ENCODE peak calls at places on chromosomes 6 and 20, in six cellular contexts. E is AG09309, G is foreskin fibroblast, S is tibial nerve, B is dorsolateral prefrontal cortex, W is choroid plexus epithelial cell. U is an unnamed sample.

GRCh38 chr6:81937296-81937937 is 184.9 kb upstream of the TENT5A start:
- DNase-seq in G (peak), B (no peak), W (peak), S (no peak), E (no peak), U (no peak)

GRCh38 chr6:167706313-167707109 is 120.2 kb upstream of the AFDN start:
- DNase-seq in B (no peak), G (no peak), W (no peak), E (no peak), S (no peak), U (no peak)

GRCh38 chr20:14219801-14220461 is 117.5 kb downstream of the FLRT3 start:
- DNase-seq in B (no peak), G (no peak), S (no peak), W (no peak), E (no peak), U (no peak)

GRCh38 chr20:34111057-34111711 is 859 bp downstream of the EIF2S2 start:
- DNase-seq in S (no peak), E (peak), B (no peak), G (peak), W (peak), U (no peak)

GRCh38 chr6:106102034-106102433 is 15.9 kb downstream of the PRDM1 start:
- DNase-seq in W (no peak), B (no peak), G (no peak), S (no peak), E (no peak), U (no peak)

GRCh38 chr6:2984738-2985381 is 13.5 kb upstream of the SERPINB6 start:
- DNase-seq in G (no peak), W (no peak), B (no peak), E (no peak), S (no peak), U (no peak)

GRCh38 chr6:129744201-129744879 is 34.4 kb upstream of the ARHGAP18 start:
- DNase-seq in B (no peak), S (no peak), W (peak), G (peak), E (peak), U (no peak)

GRCh38 chr6:21587925-21588811 is 5.4 kb upstream of the SOX4 start:
- DNase-seq in B (peak), E (no peak), S (no peak), G (peak), W (peak), U (peak)

GRCh38 chr6:38018755-38019165 is 199.2 kb downstream of the ZFAND3 start:
- DNase-seq in W (no peak), B (no peak), S (no peak), G (no peak), E (no peak), U (no peak)

GRCh38 chr20:34553366-34553867 is 5.1 kb upstream of the MAP1LC3A start:
- DNase-seq in S (no peak), B (no peak), G (no peak), E (no peak), W (no peak), U (no peak)

GRCh38 chr6:55255061-55255571 is 72.2 kb upstream of the GFRAL start:
- DNase-seq in E (no peak), B (no peak), G (no peak), W (no peak), S (no peak), U (no peak)

GRCh38 chr6:166512567-166512966 is 73.9 kb downstream of the RAMACL start:
- DNase-seq in W (no peak), S (no peak), G (no peak), B (no peak), E (no peak), U (no peak)

GRCh38 chr6:135701426-135701825 is 150.1 kb upstream of the PDE7B start:
- DNase-seq in W (no peak), B (no peak), E (no peak), G (no peak), S (no peak), U (no peak)

GRCh38 chr6:6825153-6825847 is 236.8 kb downstream of the LY86 start:
- DNase-seq in W (no peak), B (no peak), E (no peak), S (no peak), G (no peak), U (no peak)

GRCh38 chr20:7976015-7976414 is 35.8 kb upstream of the HAO1 start:
- DNase-seq in S (no peak), G (no peak), E (no peak), W (no peak), B (no peak), U (no peak)
- TF ChIP-seq CTCF in S (no peak), G (no peak), E (no peak), W (no peak), B (no peak), U (no peak)

GRCh38 chr6:25601797-25602679 is 50.0 kb upstream of the SCGN start:
- DNase-seq in B (no peak), W (peak), E (peak), G (peak), S (no peak), U (no peak)

GRCh38 chr6:25599516-25600060 is 52.4 kb upstream of the SCGN start:
- DNase-seq in W (no peak), S (no peak), B (no peak), E (no peak), G (no peak), U (no peak)

GRCh38 chr6:25603251-25603650 is 48.8 kb upstream of the SCGN start:
- DNase-seq in S (no peak), E (no peak), W (no peak), B (no peak), G (no peak), U (no peak)

GRCh38 chr6:25606151-25606550 is 45.9 kb upstream of the SCGN start:
- DNase-seq in W (no peak), B (no peak), G (no peak), S (no peak), E (no peak), U (no peak)

GRCh38 chr6:25602680-25602982 is 49.4 kb upstream of the SCGN start:
- DNase-seq in S (no peak), W (no peak), B (no peak), G (no peak), E (no peak), U (no peak)
- TF ChIP-seq CTCF in S (peak), W (no peak), B (no peak), G (no peak), E (no peak), U (no peak)

GRCh38 chr20:31694842-31695593 is 27.6 kb downstream of the BCL2L1 start:
- DNase-seq in E (no peak), B (no peak), G (no peak), W (no peak), S (no peak), U (no peak)

GRCh38 chr20:31695849-31696804 is 26.5 kb downstream of the BCL2L1 start:
- DNase-seq in E (no peak), G (peak), W (no peak), B (no peak), S (no peak), U (no peak)

GRCh38 chr20:31693987-31694661 is 28.5 kb downstream of the BCL2L1 start:
- DNase-seq in S (no peak), G (no peak), E (no peak), W (no peak), B (no peak), U (no peak)

GRCh38 chr20:31691646-31692275 is 30.9 kb downstream of the BCL2L1 start:
- DNase-seq in S (no peak), E (peak), B (no peak), G (peak), W (no peak), U (no peak)

GRCh38 chr20:31693402-31693801 is 29.3 kb downstream of the BCL2L1 start:
- DNase-seq in B (no peak), S (no peak), W (no peak), E (no peak), G (no peak), U (no peak)
- TF ChIP-seq CTCF in B (no peak), S (no peak), W (no peak), E (no peak), G (no peak), U (no peak)

GRCh38 chr6:72149715-72150114 is 263.4 kb downstream of the RIMS1 start:
- DNase-seq in S (no peak), G (no peak), B (no peak), E (no peak), W (no peak), U (no peak)
- TF ChIP-seq CTCF in S (no peak), G (no peak), B (no peak), E (no peak), W (no peak), U (no peak)

GRCh38 chr6:108175592-108176279 is 9.9 kb downstream of the NR2E1 start:
- DNase-seq in E (no peak), W (no peak), G (no peak), S (no peak), B (no peak), U (no peak)
- TF ChIP-seq CTCF in E (no peak), W (no peak), G (no peak), S (no peak), B (no peak), U (no peak)

DNA sequence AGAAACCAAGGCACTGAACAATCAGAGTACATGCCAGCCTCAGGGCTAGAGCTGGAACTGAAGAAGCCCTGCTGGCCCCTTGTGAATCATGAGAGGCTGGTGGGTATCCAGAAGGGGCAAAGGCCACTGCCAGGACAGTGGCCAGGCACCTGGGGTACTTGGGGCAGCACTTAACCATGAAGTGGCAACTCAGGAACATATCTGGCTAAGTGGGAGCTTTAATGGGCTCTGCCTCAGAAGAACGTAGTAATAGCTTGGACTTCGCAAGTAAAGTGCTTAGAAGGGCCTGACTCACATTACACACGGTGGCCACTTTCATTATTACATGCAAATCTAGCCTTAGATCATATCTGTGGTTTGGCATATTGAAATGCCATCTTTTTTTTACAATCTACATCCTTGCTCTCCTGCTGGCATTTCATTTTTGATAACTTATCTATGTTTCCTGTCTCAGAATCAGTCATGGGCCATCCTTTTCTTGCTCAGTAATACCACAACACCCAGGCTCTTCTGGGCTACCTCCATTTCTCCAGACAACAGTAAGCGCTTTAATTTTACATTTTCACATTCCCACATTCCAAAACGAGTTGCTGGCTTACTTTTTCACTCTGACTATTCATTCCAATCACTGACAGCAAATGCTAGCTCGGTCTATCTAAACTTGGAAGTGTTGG is 21.6 kb downstream of the NAPB start:
- DNase-seq in W (peak), G (peak), B (no peak), S (no peak), E (peak), U (no peak)
- TF ChIP-seq CTCF in W (peak), G (no peak), B (no peak), S (no peak), E (peak), U (no peak)

GRCh38 chr20:25227317-25227831 is 20.5 kb upstream of the PYGB start:
- DNase-seq in G (peak), S (no peak), W (peak), E (no peak), B (no peak), U (no peak)
- TF ChIP-seq CTCF in G (no peak), S (no peak), W (no peak), E (no peak), B (no peak), U (no peak)

GRCh38 chr6:30676660-30677270 is 4.0 kb upstream of the DHX16 start:
- DNase-seq in S (no peak), B (no peak), W (no peak), E (no peak), G (no peak), U (no peak)

GRCh38 chr6:30672445-30673253 is at the start of gene DHX16:
- DNase-seq in S (peak), E (peak), B (peak), G (peak), W (peak), U (peak)

GRCh38 chr6:30664994-30665767 is 7.6 kb downstream of the DHX16 start:
- DNase-seq in E (no peak), G (no peak), B (no peak), W (no peak), S (no peak), U (no peak)

GRCh38 chr6:30670760-30671527 is 1.9 kb downstream of the DHX16 start:
- DNase-seq in S (no peak), E (no peak), B (no peak), G (no peak), W (no peak), U (no peak)
- TF ChIP-seq CTCF in S (no peak), E (peak), B (no peak), G (no peak), W (peak), U (no peak)

U was measured in activated B cell treated with CpG ODN at 0.5 μM for 24 hours.